ENCODE peak calls at places on chromosomes 4 and X, in five cellular contexts. L is AG04449, G is heart left ventricle, U is endothelial cell, D is spleen. M is an unnamed sample.

GRCh38 chrX:19392703-19393102 is 49.0 kb downstream of the PDHA1 start:
- DNase-seq in L (no peak), G (no peak), U (no peak), D (no peak), M (no peak)

GRCh38 chrX:139483721-139484120 is 46.8 kb upstream of the F9 start:
- DNase-seq in L (no peak), G (no peak), U (no peak), D (no peak), M (no peak)

GRCh38 chr4:7647932-7648812 is 213.4 kb upstream of the PSAPL1 start:
- DNase-seq in L (no peak), G (no peak), U (no peak), D (peak; percentile 77), M (peak; percentile 35)

GRCh38 chrX:154002215-154002719 is 17.4 kb downstream of the IRAK1 start:
- DNase-seq in L (no peak), G (no peak), U (no peak), D (peak; percentile 91), M (peak; percentile 66)

GRCh38 chr4:49002931-49003330 is 16.9 kb downstream of the CWH43 start:
- DNase-seq in L (no peak), G (no peak), U (no peak), D (no peak), M (no peak)

GRCh38 chr4:8278421-8279287 is 9.1 kb downstream of the HTRA3 start:
- DNase-seq in L (no peak), G (no peak), U (no peak), D (peak; percentile 48), M (no peak)

GRCh38 chrX:10756365-10756915 is 136.1 kb upstream of the MID1 start:
- DNase-seq in L (peak; percentile 65), G (no peak), U (no peak), D (no peak), M (no peak)

GRCh38 chrX:38347136-38347535 is 5.3 kb upstream of the OTC start:
- DNase-seq in L (no peak), G (no peak), U (peak; percentile 6), D (no peak), M (no peak)

GRCh38 chrX:103656623-103657022 is 27.8 kb downstream of the TCEAL1 start:
- DNase-seq in L (peak; percentile 17), G (no peak), U (no peak), D (no peak), M (no peak)

GRCh38 chrX:40097492-40098263 is at the start of gene BCOR:
- DNase-seq in L (no peak), G (peak; percentile 82), U (peak; percentile 46), D (peak; percentile 93), M (peak; percentile 77)

GRCh38 chr4:8515316-8516060 is 64.7 kb upstream of the GPR78 start:
- DNase-seq in L (no peak), G (no peak), U (no peak), D (peak; percentile 71), M (no peak)

GRCh38 chr4:185212566-185212965 is 3.2 kb downstream of the SNX25 start:
- DNase-seq in L (no peak), G (no peak), U (no peak), D (no peak), M (no peak)
- TF ChIP-seq CTCF in L (no peak), G (no peak), U (no peak), D (no peak), M (no peak)

GRCh38 chrX:130081421-130082045 is 28.8 kb downstream of the ELF4 start:
- DNase-seq in L (no peak), G (no peak), U (no peak), D (no peak), M (no peak)

GRCh38 chrX:130080791-130081367 is 29.4 kb downstream of the ELF4 start:
- DNase-seq in L (no peak), G (no peak), U (no peak), D (no peak), M (no peak)

GRCh38 chrX:130083656-130084382 is 26.5 kb downstream of the ELF4 start:
- DNase-seq in L (no peak), G (no peak), U (no peak), D (peak; percentile 88), M (peak; percentile 30)

GRCh38 chrX:130083107-130083490 is 27.2 kb downstream of the ELF4 start:
- DNase-seq in L (no peak), G (no peak), U (no peak), D (no peak), M (no peak)

GRCh38 chrX:130082244-130083106 is 27.8 kb downstream of the ELF4 start:
- DNase-seq in L (no peak), G (peak; percentile 49), U (no peak), D (peak; percentile 92), M (peak; percentile 89)
- TF ChIP-seq CTCF in L (peak; percentile 4), G (peak; percentile 20), U (no peak), D (peak; percentile 35), M (peak; percentile 30)

GRCh38 chr4:113907559-113907958 is 71.9 kb downstream of the ARSJ start:
- DNase-seq in L (no peak), G (no peak), U (no peak), D (no peak), M (no peak)

GRCh38 chr4:113905301-113905700 is 74.1 kb downstream of the ARSJ start:
- DNase-seq in L (no peak), G (no peak), U (no peak), D (no peak), M (no peak)

DNA sequence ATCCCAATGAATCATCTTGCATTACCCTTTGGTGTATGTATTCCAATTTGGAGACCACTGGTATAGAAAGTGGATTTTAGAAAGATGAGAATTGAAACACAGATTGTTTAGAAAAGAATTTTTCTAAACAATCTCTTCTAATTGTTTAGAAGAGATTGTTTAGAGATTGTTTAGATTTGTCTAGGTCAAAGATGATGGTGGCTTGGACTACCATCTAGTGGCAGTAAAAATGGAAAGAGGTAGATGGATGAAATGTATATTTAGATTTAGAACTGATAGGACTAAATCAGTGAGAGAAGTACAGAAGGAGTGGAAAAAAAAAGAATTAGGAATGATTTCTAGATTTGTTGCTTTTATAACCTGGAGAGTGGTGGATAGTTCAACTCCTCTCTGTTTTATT is 70.6 kb downstream of the ARSJ start:
- DNase-seq in L (no peak), G (no peak), U (no peak), D (no peak), M (no peak)
- TF ChIP-seq CTCF in L (no peak), G (no peak), U (no peak), D (no peak), M (peak; percentile 38)

GRCh38 chr4:122003335-122003734 is 51.5 kb upstream of the TRPC3 start:
- DNase-seq in L (no peak), G (no peak), U (peak; percentile 33), D (no peak), M (peak; percentile 48)

GRCh38 chr4:121995790-121996537 is 44.1 kb upstream of the TRPC3 start:
- DNase-seq in L (no peak), G (no peak), U (no peak), D (no peak), M (no peak)

GRCh38 chr4:122000849-122001248 is 49.0 kb upstream of the TRPC3 start:
- DNase-seq in L (no peak), G (no peak), U (no peak), D (no peak), M (no peak)

GRCh38 chr4:121998024-121998423 is 46.2 kb upstream of the TRPC3 start:
- DNase-seq in L (no peak), G (no peak), U (peak; percentile 9), D (peak; percentile 58), M (peak; percentile 7)
- TF ChIP-seq CTCF in L (no peak), G (peak; percentile 27), U (no peak), D (no peak), M (no peak)

DNA sequence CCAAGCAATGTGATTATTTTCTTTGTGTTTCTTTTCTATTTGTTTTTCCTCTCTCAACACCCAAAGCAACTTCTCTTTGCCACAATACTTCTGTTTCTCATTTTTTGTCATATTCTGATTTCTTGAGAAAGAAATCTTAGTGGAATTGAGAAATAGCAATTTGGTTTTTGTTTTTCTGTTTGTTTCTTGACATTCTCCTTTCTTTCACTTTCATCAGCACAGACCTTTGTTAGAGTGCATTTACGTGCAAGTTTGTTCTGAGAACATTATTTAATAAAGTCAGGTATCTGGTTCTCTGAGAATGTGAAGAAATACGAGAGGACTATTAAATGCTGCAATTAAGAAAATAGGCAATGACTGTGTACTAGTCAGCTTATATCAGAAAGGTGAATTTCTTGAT is 608.1 kb upstream of the AADAT start:
- DNase-seq in L (no peak), G (no peak), U (no peak), D (no peak), M (no peak)
- TF ChIP-seq CTCF in L (no peak), G (no peak), U (no peak), D (no peak), M (no peak)

DNA sequence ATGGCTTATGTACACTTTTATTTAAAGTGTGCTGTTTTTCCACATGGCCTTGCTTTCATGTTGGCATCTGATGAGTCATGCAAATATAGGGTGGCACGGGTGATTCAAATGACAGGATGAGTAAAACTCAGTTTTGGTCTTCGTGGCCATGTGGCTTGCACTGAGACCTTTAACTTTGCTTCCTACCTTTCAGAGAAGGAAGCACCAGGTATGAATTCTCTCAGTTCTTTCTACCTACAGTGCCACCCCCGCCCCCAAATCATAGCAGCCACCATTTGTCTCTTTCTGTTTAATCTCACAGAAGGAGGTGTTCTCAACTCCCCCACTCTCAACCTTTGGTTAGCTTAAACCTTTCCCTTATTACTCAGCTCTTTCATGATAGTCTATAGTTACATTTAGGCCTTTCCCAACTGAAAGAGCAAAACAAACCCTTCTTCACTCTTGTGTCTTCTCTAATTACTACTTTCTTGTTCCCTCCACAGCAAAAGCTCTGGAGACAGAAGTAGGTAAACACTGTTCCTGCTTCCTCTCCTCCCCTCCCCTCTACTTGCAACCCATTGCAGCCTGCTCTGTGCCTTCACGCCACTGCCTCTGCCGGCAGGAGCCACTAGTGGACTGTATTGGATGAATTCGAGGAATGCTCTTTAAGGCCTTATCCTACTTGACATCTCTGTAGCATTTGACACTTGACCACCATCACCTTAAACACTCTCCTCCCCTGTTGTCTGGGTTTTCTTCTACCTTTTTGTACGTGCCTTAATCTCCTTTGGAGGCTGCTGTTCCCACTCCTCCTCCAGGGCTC is 123.7 kb downstream of the AFF1 start:
- DNase-seq in L (no peak), G (no peak), U (peak; percentile 28), D (no peak), M (peak; percentile 74)
- TF ChIP-seq CTCF in L (no peak), G (no peak), U (no peak), D (no peak), M (no peak)

DNA sequence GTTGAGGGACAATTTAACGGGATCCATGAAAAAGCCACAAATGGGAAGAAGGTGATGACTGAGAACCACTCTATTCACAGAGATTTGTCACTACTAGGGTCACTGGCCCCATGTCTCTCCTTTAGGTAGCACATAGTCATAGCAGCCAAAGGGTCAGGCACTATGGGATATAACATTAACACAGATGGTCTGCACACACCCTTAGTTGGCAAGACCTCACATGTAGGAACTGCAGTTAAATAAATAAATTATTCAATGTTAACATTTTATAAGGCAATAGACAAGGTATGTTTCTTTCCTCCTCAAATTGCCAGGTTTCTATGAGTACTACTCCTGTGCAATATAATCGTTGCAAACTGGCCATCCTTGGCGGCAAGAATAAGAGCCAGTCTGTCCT is 10.9 kb downstream of the RASGEF1B start:
- DNase-seq in L (no peak), G (no peak), U (no peak), D (no peak), M (no peak)
- TF ChIP-seq CTCF in L (no peak), G (no peak), U (no peak), D (no peak), M (no peak)